ENCODE peak calls at places on chromosome 4, in four cellular contexts. One of them, this sample, is unnamed.

GRCh38 chr4:16995451-16995850 is 97.0 kb upstream of the LDB2 start:
- DNase-seq in upper lobe of left lung: no peak
- DNase-seq in right cardiac atrium: no peak
- DNase-seq in Panc1: no peak
- DNase-seq in this sample: no peak

GRCh38 chr4:13706716-13707115 is 79.2 kb upstream of the BOD1L1 start:
- DNase-seq in upper lobe of left lung: no peak
- DNase-seq in Panc1: no peak
- DNase-seq in right cardiac atrium: no peak
- DNase-seq in this sample: no peak

GRCh38 chr4:186651181-186651603 is 72.5 kb downstream of the FAT1 start:
- DNase-seq in Panc1: no peak
- DNase-seq in right cardiac atrium: no peak
- DNase-seq in upper lobe of left lung: no peak
- DNase-seq in this sample: no peak

GRCh38 chr4:80462537-80463207 is 127.1 kb downstream of the CFAP299 start:
- DNase-seq in upper lobe of left lung: no peak
- DNase-seq in right cardiac atrium: no peak
- DNase-seq in Panc1: no peak
- DNase-seq in this sample: no peak

GRCh38 chr4:101791189-101791572 is 651 bp downstream of the BANK1 start:
- DNase-seq in Panc1: peak
- DNase-seq in upper lobe of left lung: peak
- DNase-seq in right cardiac atrium: no peak
- DNase-seq in this sample: no peak

GRCh38 chr4:3683744-3684421 is 82.3 kb upstream of the ADRA2C start:
- DNase-seq in Panc1: no peak
- DNase-seq in right cardiac atrium: no peak
- DNase-seq in upper lobe of left lung: no peak
- DNase-seq in this sample: no peak

GRCh38 chr4:139229534-139230039 is 50.4 kb downstream of the MGARP start:
- DNase-seq in right cardiac atrium: no peak
- DNase-seq in upper lobe of left lung: no peak
- DNase-seq in Panc1: no peak
- DNase-seq in this sample: no peak

GRCh38 chr4:40526741-40527140 is 102.9 kb downstream of the RBM47 start:
- DNase-seq in right cardiac atrium: no peak
- DNase-seq in upper lobe of left lung: no peak
- DNase-seq in Panc1: no peak
- DNase-seq in this sample: no peak

GRCh38 chr4:336099-336892 is 1.3 kb upstream of the ZNF141 start:
- DNase-seq in Panc1: no peak
- DNase-seq in upper lobe of left lung: peak
- DNase-seq in right cardiac atrium: peak
- DNase-seq in this sample: no peak

GRCh38 chr4:20506827-20507226 is 193.4 kb upstream of the PACRGL start:
- DNase-seq in Panc1: no peak
- DNase-seq in upper lobe of left lung: no peak
- DNase-seq in right cardiac atrium: no peak
- DNase-seq in this sample: no peak

GRCh38 chr4:81970454-81970853 is 403.3 kb downstream of the HNRNPD start:
- DNase-seq in upper lobe of left lung: no peak
- DNase-seq in Panc1: no peak
- DNase-seq in right cardiac atrium: no peak
- DNase-seq in this sample: no peak

GRCh38 chr4:58301384-58301783 is 1191.2 kb upstream of the IGFBP7 start:
- DNase-seq in upper lobe of left lung: no peak
- DNase-seq in right cardiac atrium: no peak
- DNase-seq in Panc1: no peak
- DNase-seq in this sample: no peak
- H3K27ac ChIP-seq in upper lobe of left lung: no peak
- H3K27ac ChIP-seq in right cardiac atrium: no peak
- H3K27ac ChIP-seq in Panc1: no peak
- H3K27ac ChIP-seq in this sample: no peak

GRCh38 chr4:30847157-30847556 is 127.0 kb downstream of the PCDH7 start:
- DNase-seq in upper lobe of left lung: no peak
- DNase-seq in Panc1: no peak
- DNase-seq in right cardiac atrium: no peak
- DNase-seq in this sample: no peak
- H3K27ac ChIP-seq in upper lobe of left lung: no peak
- H3K27ac ChIP-seq in Panc1: no peak
- H3K27ac ChIP-seq in right cardiac atrium: no peak
- H3K27ac ChIP-seq in this sample: no peak

GRCh38 chr4:2136736-2137135 is 77.6 kb downstream of the NAT8L start:
- DNase-seq in Panc1: no peak
- DNase-seq in upper lobe of left lung: no peak
- DNase-seq in right cardiac atrium: no peak
- DNase-seq in this sample: no peak
- H3K27ac ChIP-seq in Panc1: no peak
- H3K27ac ChIP-seq in upper lobe of left lung: no peak
- H3K27ac ChIP-seq in right cardiac atrium: no peak
- H3K27ac ChIP-seq in this sample: no peak

GRCh38 chr4:150325872-150326271 is 247.6 kb downstream of the DCLK2 start:
- DNase-seq in Panc1: no peak
- DNase-seq in right cardiac atrium: no peak
- DNase-seq in upper lobe of left lung: no peak
- DNase-seq in this sample: no peak
- H3K27ac ChIP-seq in Panc1: no peak
- H3K27ac ChIP-seq in right cardiac atrium: no peak
- H3K27ac ChIP-seq in upper lobe of left lung: no peak
- H3K27ac ChIP-seq in this sample: no peak

DNA sequence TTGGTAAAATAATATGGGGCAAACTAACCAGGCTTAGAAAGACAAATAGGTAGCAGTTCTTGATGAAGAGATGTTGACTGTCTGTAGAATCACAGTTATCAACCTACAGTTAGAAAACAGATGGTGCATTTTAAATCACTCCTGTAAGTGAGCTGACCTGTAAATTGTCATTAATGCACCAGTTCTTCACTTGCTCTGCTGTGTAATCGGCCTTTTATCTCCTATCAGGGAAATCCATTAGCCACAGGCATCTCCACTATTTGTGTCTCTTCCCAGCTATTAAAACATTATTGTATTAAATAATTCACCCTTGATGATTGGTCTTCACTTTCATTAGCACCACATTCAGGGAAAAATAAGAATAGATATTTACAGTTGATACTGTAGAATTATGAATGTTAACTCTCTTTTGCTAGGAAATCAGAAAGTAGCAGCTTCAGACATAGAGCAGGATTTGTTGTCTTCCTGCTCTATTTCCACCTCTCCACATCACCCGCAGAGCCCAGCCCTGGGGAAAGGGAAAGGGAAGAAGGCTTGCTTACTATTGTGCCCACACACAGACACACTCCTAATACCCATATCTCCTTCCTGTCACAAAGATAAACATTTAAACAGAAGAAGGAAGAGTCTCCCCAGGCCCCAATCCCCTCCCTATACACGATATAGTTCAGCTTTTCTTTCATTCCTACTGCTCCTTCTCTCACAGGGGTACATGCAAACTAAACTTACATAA is 97.1 kb downstream of the REELD1 start:
- DNase-seq in Panc1: no peak
- DNase-seq in upper lobe of left lung: no peak
- DNase-seq in right cardiac atrium: no peak
- DNase-seq in this sample: no peak
- H3K27ac ChIP-seq in Panc1: no peak
- H3K27ac ChIP-seq in upper lobe of left lung: no peak
- H3K27ac ChIP-seq in right cardiac atrium: no peak
- H3K27ac ChIP-seq in this sample: no peak

GRCh38 chr4:5943561-5943960 is 50.7 kb upstream of the CRMP1 start:
- DNase-seq in Panc1: no peak
- DNase-seq in upper lobe of left lung: no peak
- DNase-seq in right cardiac atrium: no peak
- DNase-seq in this sample: no peak
- H3K27ac ChIP-seq in Panc1: no peak
- H3K27ac ChIP-seq in upper lobe of left lung: no peak
- H3K27ac ChIP-seq in right cardiac atrium: no peak
- H3K27ac ChIP-seq in this sample: no peak